ENCODE peak calls at places on chromosomes 3 and 15, in seven cellular contexts. F is psoas muscle, B is Peyer's patch, E is SK-N-SH, Z is cardiac muscle cell, V is IMR-90, C is suprapubic skin. N is an unnamed sample.

GRCh38 chr3:52458770-52459540 is 3.6 kb downstream of the NISCH start:
- DNase-seq in B (no peak), F (no peak), E (no peak), C (no peak), Z (no peak), V (no peak), N (no peak)

GRCh38 chr15:47726399-47726823 is 9.1 kb downstream of the SEMA6D start:
- DNase-seq in C (no peak), Z (no peak), B (no peak), V (peak), F (no peak), E (no peak), N (no peak)

GRCh38 chr3:127228866-127229265 is 35.9 kb downstream of the PRR23E start:
- DNase-seq in C (no peak), V (no peak), E (no peak), B (no peak), F (no peak), Z (no peak), N (no peak)

GRCh38 chr3:151082880-151083838 is 2.3 kb upstream of the MED12L start:
- DNase-seq in Z (no peak), B (no peak), V (no peak), C (no peak), E (no peak), F (no peak), N (no peak)

GRCh38 chr3:192915306-192915705 is 2.4 kb downstream of the MB21D2 start:
- DNase-seq in V (peak), B (no peak), Z (peak), C (no peak), F (no peak), E (peak), N (peak)

GRCh38 chr3:71397046-71397445 is 186.5 kb downstream of the FOXP1 start:
- DNase-seq in V (peak), E (peak), F (no peak), Z (peak), B (peak), C (no peak), N (no peak)

GRCh38 chr3:194812177-194812576 is 126.5 kb downstream of the FAM43A start:
- DNase-seq in B (no peak), Z (no peak), F (no peak), C (no peak), E (no peak), V (no peak), N (no peak)

GRCh38 chr3:106161236-106161635 is 292.4 kb upstream of the CBLB start:
- DNase-seq in E (no peak), Z (no peak), C (no peak), B (no peak), F (no peak), V (no peak), N (no peak)

GRCh38 chr3:122268257-122269024 is 56.6 kb upstream of the CSTA start:
- DNase-seq in C (no peak), E (no peak), B (no peak), F (no peak), Z (no peak), V (no peak), N (no peak)

GRCh38 chr15:70262591-70263274 is 165.0 kb upstream of the TLE3 start:
- DNase-seq in C (no peak), B (peak), E (peak), Z (no peak), F (no peak), V (no peak), N (peak)

GRCh38 chr15:59371458-59372351 is 966 bp downstream of the MYO1E start:
- DNase-seq in C (no peak), E (peak), V (no peak), F (peak), B (no peak), Z (peak), N (no peak)

GRCh38 chr15:80474751-80475295 is 70.6 kb downstream of the ARNT2 start:
- DNase-seq in E (no peak), B (no peak), Z (no peak), F (no peak), C (no peak), V (no peak), N (no peak)

GRCh38 chr15:80977627-80978036 is 12.0 kb downstream of the MESD start:
- DNase-seq in C (peak), B (peak), Z (peak), E (peak), F (peak), V (no peak), N (peak)

GRCh38 chr3:142904639-142905441 is 16.0 kb upstream of the PCOLCE2 start:
- DNase-seq in V (no peak), C (no peak), Z (peak), E (no peak), B (no peak), F (no peak), N (peak)

GRCh38 chr15:40976819-40977218 is 23.5 kb downstream of the CHAC1 start:
- DNase-seq in V (no peak), F (no peak), B (no peak), C (no peak), Z (no peak), E (no peak), N (no peak)

GRCh38 chr3:122576174-122576940 is 1.1 kb upstream of the PARP15 start:
- DNase-seq in E (no peak), C (no peak), V (no peak), F (no peak), B (peak), Z (no peak), N (no peak)

GRCh38 chr3:188179006-188179966 is 25.3 kb downstream of the LPP start:
- DNase-seq in V (peak), F (peak), C (no peak), E (no peak), B (no peak), Z (peak), N (no peak)

GRCh38 chr3:14434541-14435151 is 32.2 kb downstream of the SLC6A6 start:
- DNase-seq in Z (no peak), E (no peak), F (peak), V (no peak), B (no peak), C (no peak), N (no peak)

GRCh38 chr3:49013738-49014660 is 4.4 kb downstream of the DALRD3 start:
- DNase-seq in V (no peak), E (peak), F (no peak), B (peak), Z (peak), C (no peak), N (peak)

GRCh38 chr3:126034481-126035361 is 49.2 kb downstream of the SLC41A3 start:
- DNase-seq in B (no peak), Z (no peak), C (no peak), V (peak), F (no peak), E (peak), N (no peak)

GRCh38 chr3:156317457-156317856 is 197.1 kb downstream of the KCNAB1 start:
- DNase-seq in C (no peak), V (peak), E (no peak), B (no peak), F (no peak), Z (no peak), N (no peak)

GRCh38 chr3:77204788-77205187 is 164.9 kb downstream of the ROBO2 start:
- DNase-seq in B (no peak), F (no peak), E (no peak), Z (no peak), C (no peak), V (no peak), N (no peak)

GRCh38 chr3:57961828-57962447 is 46.3 kb upstream of the FLNB start:
- DNase-seq in Z (no peak), F (no peak), C (no peak), V (peak), E (no peak), B (no peak), N (no peak)

GRCh38 chr15:78360426-78360825 is 20.3 kb downstream of the CRABP1 start:
- DNase-seq in C (no peak), F (no peak), E (peak), B (no peak), V (no peak), Z (peak), N (no peak)

GRCh38 chr3:122858373-122858772 is 63.5 kb downstream of the SLC49A4 start:
- DNase-seq in B (no peak), Z (no peak), F (no peak), E (peak), C (no peak), V (peak), N (no peak)

GRCh38 chr3:29757054-29757777 is 476.3 kb downstream of the RBMS3 start:
- DNase-seq in F (no peak), B (no peak), C (no peak), Z (no peak), E (no peak), V (peak), N (no peak)

GRCh38 chr3:134104031-134104430 is 74.3 kb upstream of the SLCO2A1 start:
- DNase-seq in C (no peak), B (no peak), Z (no peak), V (peak), E (no peak), F (no peak), N (no peak)

DNA sequence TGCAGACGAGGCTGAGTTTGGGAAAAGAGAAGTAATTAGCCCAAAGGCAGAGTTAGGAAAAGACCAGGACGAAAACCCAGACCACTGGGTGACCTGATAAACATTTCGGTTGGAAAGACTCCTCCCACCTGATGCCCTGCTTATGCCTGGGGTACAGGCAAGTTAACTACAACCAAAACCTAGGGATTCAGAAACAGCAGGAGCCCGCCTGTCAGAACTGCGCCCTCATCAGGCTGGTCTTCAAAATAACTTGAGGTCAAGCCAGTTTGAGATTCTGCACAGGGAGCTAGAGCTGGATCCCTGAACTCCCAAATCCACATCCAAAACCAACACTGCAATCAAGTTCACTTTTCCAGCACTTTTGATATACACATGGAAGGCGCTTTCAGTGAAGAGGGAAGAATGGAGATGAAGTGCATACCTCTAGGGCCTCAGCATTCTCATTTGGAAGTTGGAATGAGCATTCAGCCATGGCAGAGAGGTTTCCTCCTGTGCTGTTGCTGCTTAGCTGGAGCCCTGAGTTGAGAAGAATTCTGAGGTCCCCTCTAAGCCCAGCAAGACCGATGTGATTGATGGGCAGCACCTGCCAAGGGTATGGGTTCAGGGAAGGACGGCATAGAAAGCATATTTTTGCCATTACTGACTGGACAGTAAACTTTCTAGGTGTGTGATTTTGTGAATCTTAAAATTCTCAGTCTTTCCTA is 11.6 kb downstream of the TSEN2 start:
- DNase-seq in V (no peak), C (no peak), F (no peak), E (no peak), B (no peak), Z (no peak), N (no peak)
- TF ChIP-seq CTCF in V (no peak), C (no peak), F (no peak), E (peak), B (no peak), Z (no peak), N (peak)

GRCh38 chr3:11095932-11096265 is 58.4 kb upstream of the HRH1 start:
- DNase-seq in Z (no peak), C (no peak), B (no peak), F (no peak), V (peak), E (no peak), N (no peak)
- TF ChIP-seq CTCF in Z (peak), C (no peak), B (no peak), F (no peak), V (peak), E (peak), N (peak)

DNA sequence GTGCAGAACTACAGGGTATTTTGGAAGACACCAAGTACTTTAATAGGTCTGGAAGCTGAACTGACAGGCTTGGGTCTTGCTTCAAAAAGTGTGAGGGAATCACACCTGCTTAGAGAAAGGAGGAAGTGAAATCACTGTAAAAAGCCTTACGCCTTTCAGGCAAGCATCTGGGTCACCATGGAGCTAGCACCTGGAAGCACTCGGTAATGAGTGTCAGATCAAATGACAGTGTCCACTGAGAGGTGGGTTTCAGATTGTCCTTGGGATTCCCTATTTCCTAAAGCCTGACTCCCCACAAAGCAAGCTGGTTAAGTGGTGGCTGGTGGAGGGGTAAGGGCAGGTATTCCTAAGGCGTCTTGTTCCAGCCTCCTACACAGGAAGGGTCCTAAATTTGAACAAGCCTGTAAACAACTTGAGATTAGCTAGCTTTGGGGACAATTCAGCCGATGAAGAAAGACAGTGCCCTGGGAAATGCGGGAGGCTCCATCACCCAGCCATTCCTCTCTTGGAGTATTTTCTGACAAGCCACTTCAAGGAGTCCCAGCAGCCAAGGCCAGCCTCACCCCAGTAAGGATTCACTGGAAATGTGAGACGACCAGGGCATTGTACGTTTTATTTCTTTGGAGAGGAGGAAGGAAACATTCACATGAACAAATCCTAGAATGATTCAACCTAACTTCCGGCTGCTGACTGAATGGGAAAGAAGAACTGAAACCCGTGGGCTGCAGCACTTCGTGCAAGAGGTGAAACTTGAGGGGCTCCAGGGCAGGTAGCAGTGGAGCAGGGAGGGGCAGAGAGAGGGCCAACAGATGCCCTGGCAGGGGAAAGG is 116.2 kb upstream of the ARHGEF3 start:
- DNase-seq in E (no peak), B (peak), Z (no peak), C (no peak), V (no peak), F (no peak), N (no peak)
- TF ChIP-seq CTCF in E (no peak), B (no peak), Z (no peak), C (no peak), V (no peak), F (no peak), N (no peak)

GRCh38 chr15:45796433-45796832 is 161.6 kb downstream of the SQOR start:
- DNase-seq in B (no peak), V (no peak), C (no peak), F (no peak), Z (no peak), E (no peak), N (no peak)

GRCh38 chr15:45801543-45801942 is 166.7 kb downstream of the SQOR start:
- DNase-seq in V (no peak), B (no peak), E (no peak), Z (no peak), F (no peak), C (no peak), N (no peak)

GRCh38 chr15:45799508-45799907 is 164.7 kb downstream of the SQOR start:
- DNase-seq in E (no peak), V (no peak), B (no peak), C (no peak), F (no peak), Z (no peak), N (no peak)

GRCh38 chr15:45804028-45804427 is 169.2 kb downstream of the SQOR start:
- DNase-seq in V (no peak), Z (no peak), E (no peak), F (no peak), B (no peak), C (no peak), N (no peak)

GRCh38 chr15:45802140-45802539 is 167.3 kb downstream of the SQOR start:
- DNase-seq in V (no peak), C (no peak), E (no peak), B (no peak), F (no peak), Z (no peak), N (no peak)
- TF ChIP-seq CTCF in V (no peak), C (no peak), E (no peak), B (no peak), F (no peak), Z (no peak), N (no peak)